ENCODE peak calls at places on chromosomes 7 and 10, in seven cellular contexts. G is cardiac muscle cell; D is OCI-LY7; Y is right cardiac atrium; V is CD8-positive, alpha-beta T cell; B is CD4-positive, alpha-beta memory T cell; J is adrenal gland. Z is an unnamed sample.

GRCh38 chr10:49334993-49335972 is 36.3 kb downstream of the C10orf71 start:
- DNase-seq in G (no peak), D (peak; percentile 29), Y (no peak), V (no peak), B (peak; percentile 17), J (no peak), Z (no peak)

GRCh38 chr7:128914566-128915151 is 4.2 kb upstream of the KCP start:
- DNase-seq in G (no peak), D (no peak), Y (no peak), V (no peak), B (no peak), J (no peak), Z (no peak)

GRCh38 chr7:997404-998395 is 14.7 kb downstream of the CYP2W1 start:
- DNase-seq in G (no peak), D (no peak), Y (no peak), V (no peak), B (no peak), J (no peak), Z (no peak)

GRCh38 chr10:71684356-71685173 is 35.0 kb downstream of the C10orf105 start:
- DNase-seq in G (no peak), D (peak; percentile 76), Y (no peak), V (no peak), B (no peak), J (no peak), Z (no peak)

GRCh38 chr7:112414855-112415490 is 35.3 kb upstream of the IFRD1 start:
- DNase-seq in G (peak; percentile 60), D (peak; percentile 51), Y (no peak), V (no peak), B (no peak), J (no peak), Z (no peak)

GRCh38 chr7:151058766-151059361 is 525 bp upstream of the SLC4A2 start:
- DNase-seq in G (peak; percentile 21), D (peak; percentile 41), Y (no peak), V (no peak), B (no peak), J (no peak), Z (no peak)

GRCh38 chr7:7554021-7554432 is 12.7 kb upstream of the MIOS start:
- DNase-seq in G (peak; percentile 32), D (no peak), Y (no peak), V (no peak), B (no peak), J (no peak), Z (no peak)

GRCh38 chr7:102836206-102836938 is 76.4 kb upstream of the LRRC17 start:
- DNase-seq in G (peak; percentile 89), D (no peak), Y (no peak), V (no peak), B (no peak), J (no peak), Z (no peak)

GRCh38 chr7:2941201-2941859 is 97.2 kb upstream of the GNA12 start:
- DNase-seq in G (no peak), D (no peak), Y (no peak), V (no peak), B (no peak), J (peak; percentile 42), Z (no peak)

GRCh38 chr7:100539436-100540006 is 518 bp downstream of the AGFG2 start:
- DNase-seq in G (no peak), D (peak; percentile 24), Y (no peak), V (no peak), B (no peak), J (peak; percentile 52), Z (no peak)

GRCh38 chr7:39721919-39722597 is 98.7 kb downstream of the RALA start:
- DNase-seq in G (no peak), D (no peak), Y (no peak), V (no peak), B (no peak), J (no peak), Z (no peak)

GRCh38 chr7:39005461-39005860 is 27.8 kb downstream of the POU6F2 start:
- DNase-seq in G (no peak), D (no peak), Y (no peak), V (no peak), B (no peak), J (no peak), Z (no peak)

GRCh38 chr7:11082552-11083213 is 109.0 kb downstream of the PHF14 start:
- DNase-seq in G (peak; percentile 5), D (no peak), Y (no peak), V (no peak), B (no peak), J (no peak), Z (no peak)

GRCh38 chr10:94607111-94607510 is 61.5 kb downstream of the HELLS start:
- DNase-seq in G (no peak), D (no peak), Y (no peak), V (no peak), B (no peak), J (no peak), Z (no peak)

GRCh38 chr10:91743460-91743859 is 54.8 kb upstream of the TNKS2 start:
- DNase-seq in G (no peak), D (no peak), Y (no peak), V (no peak), B (no peak), J (no peak), Z (no peak)

GRCh38 chr10:6399879-6400278 is 180.2 kb downstream of the PRKCQ start:
- DNase-seq in G (no peak), D (no peak), Y (no peak), V (no peak), B (no peak), J (no peak), Z (no peak)

GRCh38 chr10:10644317-10645111 is 373.2 kb upstream of the CELF2 start:
- DNase-seq in G (peak; percentile 35), D (no peak), Y (peak; percentile 70), V (no peak), B (no peak), J (peak; percentile 57), Z (no peak)

GRCh38 chr10:43653746-43654145 is 5.1 kb upstream of the ZNF32 start:
- DNase-seq in G (no peak), D (no peak), Y (no peak), V (no peak), B (no peak), J (no peak), Z (no peak)

GRCh38 chr7:132817844-132818427 is 241.7 kb upstream of the PLXNA4 start:
- DNase-seq in G (no peak), D (no peak), Y (no peak), V (no peak), B (no peak), J (no peak), Z (no peak)

GRCh38 chr10:66941491-66941890 is 15.7 kb downstream of the LRRTM3 start:
- DNase-seq in G (no peak), D (no peak), Y (peak; percentile 31), V (no peak), B (no peak), J (peak; percentile 87), Z (no peak)

DNA sequence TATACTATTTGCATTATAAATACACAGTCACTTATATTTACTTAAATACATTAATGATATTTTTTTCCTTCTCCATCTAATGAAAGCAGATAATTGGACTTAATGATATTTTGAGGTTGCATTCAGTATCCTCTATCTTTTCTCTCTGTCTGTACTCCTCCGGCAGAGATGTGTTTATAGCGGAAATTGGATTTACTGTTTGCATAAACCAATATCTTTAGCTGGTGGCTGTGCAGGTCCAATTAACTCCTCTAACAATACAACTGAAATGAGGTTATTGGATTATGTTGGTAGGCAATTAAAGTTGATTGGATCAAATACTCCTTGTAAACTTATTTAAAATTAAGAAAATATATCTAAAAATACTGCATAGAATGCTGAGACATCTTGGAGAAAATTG is 1044.2 kb upstream of the SORCS1 start:
- DNase-seq in G (no peak), D (no peak), Y (no peak), V (no peak), B (no peak), J (no peak), Z (no peak)
- H3K9me3 ChIP-seq in G (no peaks in the 10 kb centered on the region), D (no peaks in the 10 kb centered on the region), Y (no peaks in the 10 kb centered on the region), V (no peaks in the 10 kb centered on the region), B (no peaks in the 10 kb centered on the region), J (no peaks in the 10 kb centered on the region), Z (no peaks in the 10 kb centered on the region)

GRCh38 chr7:123319911-123320310 is 120.1 kb upstream of the SLC13A1 start:
- DNase-seq in G (no peak), D (no peak), Y (no peak), V (no peak), B (no peak), J (no peak), Z (no peak)

GRCh38 chr7:123314886-123315285 is 115.1 kb upstream of the SLC13A1 start:
- DNase-seq in G (no peak), D (no peak), Y (no peak), V (no peak), B (no peak), J (no peak), Z (no peak)
- H3K9me3 ChIP-seq in G (no peaks in the 10 kb centered on the region), D (no peaks in the 10 kb centered on the region), Y (no peaks in the 10 kb centered on the region), V (no peaks in the 10 kb centered on the region), B (no peaks in the 10 kb centered on the region), J (no peaks in the 10 kb centered on the region), Z (no peaks in the 10 kb centered on the region)

GRCh38 chr7:158458716-158459282 is 128.8 kb downstream of the PTPRN2 start:
- DNase-seq in G (no peak), D (no peak), Y (no peak), V (no peak), B (no peak), J (no peak), Z (no peak)

GRCh38 chr7:158452331-158452730 is 135.3 kb downstream of the PTPRN2 start:
- DNase-seq in G (no peak), D (no peak), Y (no peak), V (no peak), B (no peak), J (no peak), Z (no peak)

GRCh38 chr7:158450476-158451124 is 137.0 kb downstream of the PTPRN2 start:
- DNase-seq in G (no peak), D (no peak), Y (no peak), V (no peak), B (no peak), J (peak; percentile 34), Z (no peak)

GRCh38 chr7:158458096-158458495 is 129.5 kb downstream of the PTPRN2 start:
- DNase-seq in G (no peak), D (no peak), Y (no peak), V (no peak), B (no peak), J (no peak), Z (no peak)

DNA sequence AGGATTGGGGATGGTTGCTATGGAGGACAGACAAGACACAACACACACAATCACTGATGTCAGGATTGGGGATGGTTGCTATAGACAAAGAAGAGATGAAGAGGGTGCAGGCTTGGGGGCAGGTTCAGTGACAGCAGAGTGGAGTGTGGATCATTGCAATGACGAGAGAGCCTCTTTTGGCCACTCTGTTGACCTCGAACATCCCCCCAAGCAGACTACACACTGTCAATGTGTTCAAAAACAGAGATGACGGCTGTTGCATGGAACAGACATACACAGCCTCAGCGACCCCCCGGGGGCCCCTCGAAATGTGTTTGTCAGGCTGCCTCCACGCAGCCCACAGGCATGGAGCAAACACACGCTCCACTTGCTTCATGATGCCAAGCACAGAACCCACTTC is 133.0 kb downstream of the PTPRN2 start:
- DNase-seq in G (no peak), D (no peak), Y (no peak), V (no peak), B (no peak), J (no peak), Z (no peak)
- H3K9me3 ChIP-seq in G (no peaks in the 10 kb centered on the region), D (no peaks in the 10 kb centered on the region), Y (no peaks in the 10 kb centered on the region), V (no peaks in the 10 kb centered on the region), B (no peaks in the 10 kb centered on the region), J (no peaks in the 10 kb centered on the region), Z (no peaks in the 10 kb centered on the region)

DNA sequence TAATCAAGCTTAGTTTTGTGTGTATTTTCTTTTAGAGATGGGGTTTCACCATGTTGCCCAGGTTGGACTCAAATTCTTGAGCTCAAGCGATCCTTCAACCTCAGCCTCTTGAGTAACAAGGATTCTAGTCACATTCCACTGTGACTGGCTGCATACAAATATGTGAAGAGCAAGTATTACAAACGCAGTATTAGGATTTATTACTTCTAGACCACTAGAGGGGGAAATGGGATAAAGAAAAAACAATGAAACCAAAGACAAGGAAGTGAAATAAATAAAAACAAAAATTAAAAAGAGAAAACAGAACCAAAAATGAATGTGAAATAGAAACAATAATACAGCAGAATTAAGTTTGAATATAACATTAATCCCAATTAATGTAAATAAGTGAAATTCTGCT is 308.7 kb downstream of the ANKRD30A start:
- DNase-seq in G (no peak), D (no peak), Y (no peak), V (no peak), B (no peak), J (no peak), Z (no peak)
- H3K9me3 ChIP-seq in G (no peaks in the 10 kb centered on the region), D (no peaks in the 10 kb centered on the region), Y (no peaks in the 10 kb centered on the region), V (no peaks in the 10 kb centered on the region), B (no peaks in the 10 kb centered on the region), J (no peaks in the 10 kb centered on the region), Z (no peaks in the 10 kb centered on the region)

Z was measured in T-helper 17 cell.